ENCODE peak calls at places on chromosomes 3 and 15, in seven cellular contexts. Q, F, N, A, G, P and K are unnamed samples.

GRCh38 chr15:63277893-63278505 is 594 bp downstream of the APH1B start:
- DNase-seq in Q (no peak), F (no peak), N (no peak), A (no peak), G (no peak), P (peak), K (peak)

GRCh38 chr3:104632947-104633346 is 733.8 kb upstream of the ALCAM start:
- DNase-seq in Q (no peak), F (no peak), N (no peak), A (no peak), G (no peak), P (no peak), K (no peak)

GRCh38 chr3:115784739-115785571 is 161.6 kb downstream of the GAP43 start:
- DNase-seq in Q (peak), F (no peak), N (no peak), A (no peak), G (no peak), P (no peak), K (no peak)

GRCh38 chr3:79414821-79415220 is 353.0 kb downstream of the ROBO1 start:
- DNase-seq in Q (no peak), F (no peak), N (no peak), A (no peak), G (no peak), P (no peak), K (no peak)

GRCh38 chr15:92395176-92395521 is 1.5 kb downstream of the ST8SIA2 start:
- DNase-seq in Q (no peak), F (no peak), N (no peak), A (no peak), G (no peak), P (no peak), K (no peak)

GRCh38 chr15:59247364-59247763 is 40.7 kb downstream of the LDHAL6B start:
- DNase-seq in Q (peak), F (peak), N (no peak), A (no peak), G (peak), P (peak), K (peak)

GRCh38 chr15:82263350-82263749 is 732 bp downstream of the SAXO2 start:
- DNase-seq in Q (peak), F (no peak), N (no peak), A (no peak), G (peak), P (no peak), K (peak)

GRCh38 chr3:194731496-194732073 is 45.9 kb downstream of the FAM43A start:
- DNase-seq in Q (no peak), F (no peak), N (no peak), A (no peak), G (no peak), P (no peak), K (no peak)

GRCh38 chr3:149736180-149737100 is 15.8 kb downstream of the COMMD2 start:
- DNase-seq in Q (no peak), F (no peak), N (peak), A (no peak), G (peak), P (no peak), K (peak)

GRCh38 chr15:58793862-58794261 is 22.8 kb downstream of the MINDY2 start:
- DNase-seq in Q (no peak), F (no peak), N (no peak), A (no peak), G (peak), P (no peak), K (peak)

GRCh38 chr15:59918994-59919951 is 84.8 kb upstream of the FOXB1 start:
- DNase-seq in Q (no peak), F (no peak), N (no peak), A (peak), G (no peak), P (no peak), K (no peak)

GRCh38 chr3:49422379-49423248 is at the start of gene AMT:
- DNase-seq in Q (peak), F (no peak), N (no peak), A (no peak), G (peak), P (peak), K (no peak)

GRCh38 chr3:127831723-127832172 is 9.4 kb upstream of the MGLL start:
- DNase-seq in Q (peak), F (peak), N (no peak), A (no peak), G (no peak), P (peak), K (peak)

GRCh38 chr3:126528419-126528799 is 4.5 kb downstream of the CHST13 start:
- DNase-seq in Q (no peak), F (no peak), N (no peak), A (no peak), G (no peak), P (no peak), K (no peak)

GRCh38 chr3:27165348-27165747 is 203.8 kb downstream of the NEK10 start:
- DNase-seq in Q (no peak), F (no peak), N (no peak), A (no peak), G (no peak), P (no peak), K (peak)

GRCh38 chr3:141963301-141963700 is 86.9 kb downstream of the ATP1B3 start:
- DNase-seq in Q (no peak), F (no peak), N (no peak), A (no peak), G (no peak), P (no peak), K (no peak)

GRCh38 chr15:39403674-39404117 is 177.2 kb upstream of the THBS1 start:
- DNase-seq in Q (peak), F (no peak), N (no peak), A (no peak), G (peak), P (no peak), K (peak)

DNA sequence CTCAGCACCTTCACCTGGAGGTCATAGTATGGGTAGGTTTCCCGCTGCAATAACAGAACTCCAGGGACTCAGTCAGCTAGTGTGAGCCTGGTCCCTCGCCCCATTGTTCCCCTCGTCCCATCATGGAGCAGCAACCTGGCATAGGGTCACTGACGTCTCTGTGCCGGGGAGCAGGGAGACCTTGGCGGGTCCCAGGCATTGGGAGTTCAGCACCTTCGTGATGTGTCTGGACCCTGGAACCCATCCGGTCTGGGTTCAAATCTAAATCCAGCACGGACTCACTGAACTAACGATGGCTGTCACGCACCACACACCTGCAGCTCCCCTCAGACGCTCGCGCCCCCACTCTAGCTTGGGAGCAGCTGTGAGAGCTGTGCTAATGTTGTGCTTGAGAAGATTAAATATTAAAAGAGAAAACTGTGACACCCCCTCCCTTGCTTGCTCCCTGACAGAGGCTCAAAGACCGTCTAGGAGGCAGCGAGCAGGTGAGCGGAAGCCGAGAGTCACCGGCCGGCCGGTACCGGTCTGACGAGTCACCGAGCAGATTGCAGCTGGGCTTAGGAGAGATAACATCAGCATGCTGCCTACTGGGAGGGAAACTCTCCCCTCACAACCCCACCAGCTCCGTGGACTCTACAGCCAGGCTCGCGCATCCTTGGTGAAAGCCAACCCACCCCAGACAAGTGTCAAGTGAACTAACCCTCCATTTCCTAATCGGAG is 730 bp downstream of the PLA2G4F start:
- DNase-seq in Q (peak), F (no peak), N (no peak), A (no peak), G (no peak), P (no peak), K (peak)
- TF ChIP-seq JUND in Q (no peak), F (no peak), N (no peak), A (no peak), G (no peak), P (no peak), K (no peak)

GRCh38 chr15:94412979-94413741 is 181.8 kb downstream of the MCTP2 start:
- DNase-seq in Q (no peak), F (no peak), N (peak), A (no peak), G (peak), P (no peak), K (peak)

GRCh38 chr15:94414921-94415320 is 183.6 kb downstream of the MCTP2 start:
- DNase-seq in Q (no peak), F (no peak), N (no peak), A (no peak), G (no peak), P (no peak), K (no peak)

GRCh38 chr15:94416829-94417228 is 185.5 kb downstream of the MCTP2 start:
- DNase-seq in Q (no peak), F (no peak), N (no peak), A (no peak), G (no peak), P (no peak), K (no peak)

GRCh38 chr15:94411279-94411678 is 179.9 kb downstream of the MCTP2 start:
- DNase-seq in Q (no peak), F (no peak), N (no peak), A (no peak), G (no peak), P (no peak), K (no peak)
- TF ChIP-seq JUND in Q (no peak), F (no peak), N (no peak), A (no peak), G (no peak), P (no peak), K (no peak)

DNA sequence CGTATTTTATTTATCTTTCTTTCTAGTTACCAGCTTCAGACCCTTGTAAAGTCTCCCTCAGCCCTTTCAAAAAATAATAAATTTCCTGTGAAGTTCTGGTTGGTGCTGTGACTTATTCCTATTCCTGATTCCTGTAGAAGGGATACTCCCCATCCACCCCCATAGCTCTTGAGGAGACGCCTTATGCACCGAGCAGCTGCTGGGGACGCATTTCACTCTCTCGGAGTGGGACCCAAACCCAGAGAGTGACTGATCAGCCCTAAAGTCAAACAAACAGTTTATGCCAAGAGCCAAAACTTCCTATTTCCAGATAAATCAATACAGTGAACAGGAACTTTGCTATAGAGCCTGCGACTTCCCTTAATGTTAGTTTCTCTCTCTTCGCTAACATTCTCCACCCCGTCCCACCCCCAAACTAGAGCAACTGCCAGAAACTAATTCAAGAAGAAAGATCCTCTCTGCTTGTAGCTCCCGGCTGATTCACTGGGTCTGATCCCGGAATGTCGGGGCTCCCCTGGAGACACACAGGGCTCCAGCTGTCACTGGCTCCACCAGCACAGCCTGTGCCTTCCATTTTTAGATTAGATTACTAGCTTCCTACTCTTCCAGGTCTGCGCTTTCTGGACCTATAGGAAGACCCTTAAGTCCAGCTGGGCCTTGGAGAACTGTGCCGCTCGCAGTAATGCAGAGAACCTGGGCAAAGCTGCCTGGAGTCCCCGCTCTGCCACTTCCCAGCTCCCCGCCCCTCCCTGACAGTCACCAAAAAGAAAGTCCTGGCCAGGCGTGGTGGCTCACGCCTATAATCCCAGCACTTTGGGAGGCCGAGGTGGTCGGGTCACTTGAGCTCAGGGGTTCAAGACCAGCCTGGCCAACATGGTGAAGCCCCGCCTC is 45.2 kb downstream of the KLHL25 start:
- DNase-seq in Q (no peak), F (no peak), N (no peak), A (no peak), G (no peak), P (peak), K (no peak)
- TF ChIP-seq JUND in Q (no peak), F (no peak), N (no peak), A (no peak), G (no peak), P (no peak), K (no peak)

DNA sequence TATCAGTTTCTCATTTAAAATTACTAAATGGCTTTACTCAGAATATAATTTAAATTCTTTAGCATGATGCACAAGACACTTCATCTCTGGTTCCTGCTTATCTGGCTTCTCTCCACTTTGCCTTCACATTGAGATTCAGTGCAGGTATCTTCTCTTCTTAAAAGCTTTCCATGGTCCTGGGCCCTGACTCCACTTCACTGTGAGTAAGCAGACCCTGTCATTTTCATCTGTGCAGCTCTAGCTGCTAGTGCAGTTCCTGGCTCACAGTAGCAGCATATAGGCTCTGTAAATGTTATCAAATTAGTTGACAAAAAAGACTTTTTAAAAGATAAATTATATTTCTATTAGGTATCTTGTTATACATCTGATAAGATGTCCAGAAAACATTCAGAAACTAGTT is 58.8 kb downstream of the BCHE start:
- DNase-seq in Q (no peak), F (no peak), N (no peak), A (no peak), G (no peak), P (no peak), K (no peak)
- TF ChIP-seq JUND in Q (no peak), F (no peak), N (no peak), A (no peak), G (no peak), P (no peak), K (no peak)

GRCh38 chr15:85852969-85853368 is 58.2 kb upstream of the KLHL25 start:
- DNase-seq in Q (no peak), F (no peak), N (no peak), A (no peak), G (no peak), P (no peak), K (no peak)

GRCh38 chr15:85859671-85860070 is 64.9 kb upstream of the KLHL25 start:
- DNase-seq in Q (no peak), F (no peak), N (no peak), A (no peak), G (no peak), P (no peak), K (no peak)

GRCh38 chr15:85860394-85861161 is 65.9 kb upstream of the KLHL25 start:
- DNase-seq in Q (no peak), F (no peak), N (no peak), A (no peak), G (no peak), P (no peak), K (no peak)

GRCh38 chr15:85854345-85855097 is 59.8 kb upstream of the KLHL25 start:
- DNase-seq in Q (peak), F (peak), N (peak), A (no peak), G (peak), P (peak), K (peak)

DNA sequence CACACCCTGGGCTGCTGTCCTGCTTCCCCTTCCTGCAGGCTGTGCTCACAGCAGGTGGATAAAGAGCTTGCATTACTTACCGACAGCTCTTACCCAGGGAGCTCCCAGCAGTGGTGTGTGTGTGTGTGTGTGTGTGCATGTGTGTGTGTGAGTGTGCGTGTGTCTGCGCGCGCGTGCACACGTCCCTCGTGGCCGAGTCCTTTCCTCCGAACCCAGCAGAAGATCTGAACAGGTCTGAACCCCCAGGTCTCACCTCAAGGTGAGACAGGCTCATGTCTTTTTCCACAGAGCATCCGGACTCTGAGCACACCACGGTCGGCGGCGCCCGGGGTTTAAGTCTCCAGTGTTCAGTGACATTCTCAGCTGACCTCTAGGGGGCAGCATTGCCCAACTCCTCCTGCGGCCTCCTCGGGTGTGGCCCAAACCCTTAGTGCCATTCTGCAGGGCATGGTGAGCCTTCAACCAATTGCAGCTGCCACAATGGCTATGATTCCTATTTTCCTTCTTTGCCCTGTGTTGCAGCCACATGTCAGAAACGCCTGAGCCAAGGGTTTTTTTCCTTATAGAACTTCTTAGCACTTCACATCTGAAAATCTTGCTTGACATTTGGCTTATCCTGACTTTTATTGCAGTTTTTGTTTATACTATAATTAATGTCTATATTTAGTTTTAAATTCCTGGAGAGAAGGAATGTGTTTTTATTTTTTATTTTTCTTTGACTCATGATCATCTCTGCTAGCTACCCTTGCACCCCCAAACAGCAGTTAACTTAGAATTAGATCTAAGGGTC is 64.1 kb upstream of the KLHL25 start:
- DNase-seq in Q (peak), F (peak), N (peak), A (no peak), G (peak), P (peak), K (peak)
- TF ChIP-seq JUND in Q (no peak), F (no peak), N (no peak), A (no peak), G (no peak), P (no peak), K (no peak)

GRCh38 chr3:69199942-69200341 is 77.5 kb upstream of the LMOD3 start:
- DNase-seq in Q (no peak), F (no peak), N (no peak), A (no peak), G (no peak), P (no peak), K (no peak)
- TF ChIP-seq JUND in Q (no peak), F (no peak), N (no peak), A (no peak), G (no peak), P (no peak), K (no peak)

GRCh38 chr3:31066999-31067398 is 172.5 kb upstream of the GADL1 start:
- DNase-seq in Q (peak), F (no peak), N (no peak), A (no peak), G (no peak), P (no peak), K (no peak)
- TF ChIP-seq JUND in Q (peak), F (no peak), N (no peak), A (no peak), G (no peak), P (no peak), K (no peak)

GRCh38 chr15:84104853-84105252 is 130.7 kb upstream of the GOLGA6L4 start:
- DNase-seq in Q (no peak), F (no peak), N (no peak), A (no peak), G (no peak), P (no peak), K (no peak)

GRCh38 chr15:84099181-84099580 is 136.4 kb upstream of the GOLGA6L4 start:
- DNase-seq in Q (no peak), F (no peak), N (no peak), A (peak), G (no peak), P (no peak), K (no peak)

GRCh38 chr15:84098604-84099003 is 137.0 kb upstream of the GOLGA6L4 start:
- DNase-seq in Q (no peak), F (no peak), N (no peak), A (no peak), G (no peak), P (no peak), K (no peak)

GRCh38 chr15:84108725-84109124 is 126.8 kb upstream of the GOLGA6L4 start:
- DNase-seq in Q (no peak), F (no peak), N (peak), A (no peak), G (no peak), P (no peak), K (no peak)

DNA sequence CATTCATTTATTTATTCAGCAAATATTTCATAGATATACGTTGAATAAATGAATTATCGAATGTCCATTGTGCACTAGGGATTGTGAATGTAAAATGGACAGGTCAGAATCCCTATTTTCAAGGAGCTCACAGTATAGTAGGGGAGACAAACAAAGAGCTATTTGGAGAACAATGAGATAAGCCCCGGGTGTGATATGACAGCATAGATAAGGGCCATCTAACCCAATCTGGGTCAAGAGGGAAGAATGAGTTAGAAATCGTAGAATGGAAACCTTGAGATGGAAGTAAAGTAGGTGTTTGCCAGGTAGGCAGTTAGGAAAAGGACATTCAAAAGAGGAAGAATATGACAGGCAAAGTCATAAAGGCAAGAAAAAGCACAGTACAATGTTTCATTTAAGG is 132.2 kb upstream of the GOLGA6L4 start:
- DNase-seq in Q (no peak), F (no peak), N (no peak), A (no peak), G (no peak), P (no peak), K (no peak)
- TF ChIP-seq JUND in Q (no peak), F (no peak), N (no peak), A (no peak), G (no peak), P (no peak), K (no peak)